ENCODE peak calls at places on chromosomes 2 and 18, in eight cellular contexts. Z, V, J, M, D, W, Q and H are unnamed samples.

GRCh38 chr2:46539327-46540276 is 60.2 kb downstream of the TMEM247 start:
- DNase-seq in W (no peak), V (no peak), Z (no peak), D (no peak), M (no peak), Q (no peak), J (no peak), H (no peak)

GRCh38 chr2:132943829-132944228 is 273.8 kb upstream of the LYPD1 start:
- DNase-seq in Q (no peak), V (no peak), J (peak; percentile 40), Z (no peak), D (no peak), W (no peak), M (no peak), H (no peak)

GRCh38 chr2:199303814-199304213 is 153.9 kb downstream of the SATB2 start:
- DNase-seq in J (peak; percentile 100), W (no peak), Q (no peak), M (no peak), D (peak; percentile 76), Z (peak; percentile 86), V (no peak), H (no peak)

GRCh38 chr18:8858888-8859511 is 153.6 kb downstream of the MTCL1 start:
- DNase-seq in Q (no peak), Z (no peak), D (no peak), W (no peak), M (no peak), V (no peak), J (peak; percentile 98), H (no peak)

GRCh38 chr2:139296672-139297209 is 516.6 kb upstream of the NXPH2 start:
- DNase-seq in V (no peak), M (no peak), Z (no peak), J (no peak), Q (no peak), W (no peak), D (no peak), H (no peak)

GRCh38 chr18:69495338-69495737 is 94.7 kb downstream of the DOK6 start:
- DNase-seq in M (no peak), J (no peak), Z (no peak), W (no peak), V (no peak), Q (no peak), D (no peak), H (no peak)

GRCh38 chr2:114426111-114426510 is 16.3 kb upstream of the DPP10 start:
- DNase-seq in V (no peak), J (no peak), W (no peak), Z (peak; percentile 80), D (no peak), M (no peak), Q (no peak), H (no peak)

GRCh38 chr2:24793752-24794477 is 690 bp downstream of the CENPO start:
- DNase-seq in D (no peak), M (no peak), W (no peak), J (peak; percentile 59), Z (no peak), V (no peak), Q (no peak), H (no peak)

GRCh38 chr2:74891136-74891764 is 57.3 kb downstream of the HK2 start:
- DNase-seq in M (no peak), V (no peak), J (no peak), Q (no peak), W (no peak), D (no peak), Z (no peak), H (no peak)

GRCh38 chr2:64537991-64538390 is 13.9 kb downstream of the AFTPH start:
- DNase-seq in Z (no peak), D (no peak), J (peak; percentile 54), M (no peak), Q (no peak), W (no peak), V (no peak), H (no peak)

GRCh38 chr2:33673937-33674336 is 74.8 kb upstream of the FAM98A start:
- DNase-seq in Q (no peak), M (peak; percentile 13), V (no peak), J (peak; percentile 14), D (no peak), Z (no peak), W (no peak), H (no peak)

GRCh38 chr2:105324732-105325131 is 4.8 kb downstream of the TGFBRAP1 start:
- DNase-seq in Z (no peak), J (peak; percentile 93), D (no peak), W (no peak), Q (no peak), M (no peak), V (no peak), H (peak; percentile 12)

GRCh38 chr2:218806346-218806978 is 24.5 kb downstream of the CYP27A1 start:
- DNase-seq in J (peak; percentile 98), W (peak; percentile 87), D (peak; percentile 90), Q (no peak), M (no peak), Z (peak; percentile 95), V (no peak), H (no peak)

GRCh38 chr2:40120021-40120420 is 331.9 kb downstream of the SLC8A1 start:
- DNase-seq in J (no peak), Z (no peak), W (no peak), M (no peak), Q (no peak), D (no peak), V (no peak), H (no peak)

GRCh38 chr2:12251121-12251520 is 465.6 kb upstream of the TRIB2 start:
- DNase-seq in Q (no peak), Z (no peak), W (no peak), J (peak; percentile 17), D (no peak), V (no peak), M (no peak), H (no peak)

GRCh38 chr18:69659142-69659651 is 258.5 kb downstream of the DOK6 start:
- DNase-seq in D (no peak), M (no peak), Z (no peak), W (no peak), Q (no peak), V (no peak), J (no peak), H (no peak)

GRCh38 chr2:155377931-155378444 is 679.5 kb downstream of the KCNJ3 start:
- DNase-seq in M (no peak), J (peak; percentile 26), D (no peak), Z (no peak), W (no peak), Q (no peak), V (no peak), H (no peak)

GRCh38 chr2:187453078-187453641 is 5.1 kb upstream of the CALCRL start:
- DNase-seq in M (peak; percentile 29), J (no peak), Z (no peak), W (no peak), Q (no peak), V (no peak), D (no peak), H (no peak)

GRCh38 chr2:39455826-39456225 is 18.7 kb upstream of the MAP4K3 start:
- DNase-seq in D (no peak), W (no peak), Q (no peak), V (no peak), M (no peak), Z (no peak), J (peak; percentile 93), H (no peak)

GRCh38 chr18:70025580-70025979 is 77.9 kb upstream of the CD226 start:
- DNase-seq in D (no peak), J (no peak), M (no peak), V (no peak), Q (no peak), W (no peak), Z (no peak), H (no peak)

GRCh38 chr18:48879008-48879431 is 71.7 kb downstream of the SMAD7 start:
- DNase-seq in M (no peak), J (no peak), Z (no peak), D (peak; percentile 71), V (no peak), W (peak; percentile 74), Q (no peak), H (peak; percentile 61)

GRCh38 chr2:210577263-210578071 is 21.1 kb downstream of the CPS1 start:
- DNase-seq in J (peak; percentile 45), W (no peak), D (no peak), M (peak; percentile 33), V (no peak), Z (no peak), Q (no peak), H (peak; percentile 31)

GRCh38 chr2:238595750-238596570 is 169.2 kb downstream of the ASB1 start:
- DNase-seq in Q (no peak), W (no peak), M (no peak), D (no peak), J (no peak), Z (no peak), V (no peak), H (no peak)
- H3K4me1 ChIP-seq in Q (no peaks in the 10 kb centered on the region), W (peaks cover 25% of the 10 kb centered on the region), M (peaks cover 23% of the 10 kb centered on the region), D (peaks cover 4% of the 10 kb centered on the region), J (peaks cover 13% of the 10 kb centered on the region), Z (peaks cover 9% of the 10 kb centered on the region), V (no peaks in the 10 kb centered on the region), H (no peaks in the 10 kb centered on the region)

DNA sequence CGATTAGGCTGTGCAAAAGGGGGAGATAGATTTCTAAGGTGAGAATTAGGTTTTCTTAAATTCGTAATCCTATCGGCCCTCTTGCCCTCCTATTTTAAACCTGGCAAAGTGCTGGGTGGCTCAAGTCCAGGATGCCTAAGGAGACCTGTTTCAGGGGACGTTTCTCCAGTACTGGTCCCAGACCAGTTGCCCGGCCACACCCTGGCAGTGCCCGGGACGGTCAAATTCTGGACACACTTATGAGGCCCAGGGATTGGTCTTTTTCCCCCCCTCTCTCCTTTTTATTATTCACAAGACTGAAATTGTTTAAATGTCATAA is 3.2 kb downstream of the GBX2 start:
- DNase-seq in W (no peak), Q (no peak), M (no peak), J (no peak), Z (no peak), V (no peak), D (no peak), H (no peak)
- H3K4me1 ChIP-seq in W (peaks cover 53% of the 10 kb centered on the region), Q (no peaks in the 10 kb centered on the region), M (no peaks in the 10 kb centered on the region), J (no peaks in the 10 kb centered on the region), Z (peaks cover 22% of the 10 kb centered on the region), V (peaks cover 56% of the 10 kb centered on the region), D (no peaks in the 10 kb centered on the region), H (no peaks in the 10 kb centered on the region)

DNA sequence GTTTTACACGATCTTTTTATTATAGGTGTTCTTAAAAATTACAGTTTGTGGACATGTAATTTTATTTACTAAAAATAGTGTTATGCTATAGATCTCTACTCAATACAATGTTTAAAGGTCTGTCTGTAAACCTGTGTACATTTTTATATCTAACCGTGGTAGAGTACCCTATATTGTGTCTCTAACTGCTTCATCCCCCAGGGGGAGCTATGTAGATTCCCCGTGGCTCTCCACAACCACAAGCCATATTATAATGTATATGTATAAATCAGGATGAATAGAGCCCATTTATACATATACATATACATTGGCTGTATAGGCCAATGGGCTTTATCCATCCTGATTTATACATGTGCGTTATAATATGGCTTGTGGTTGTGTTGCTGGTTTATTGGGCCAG is 59.4 kb downstream of the ADAM23 start:
- DNase-seq in Q (no peak), D (no peak), Z (no peak), V (no peak), W (no peak), J (no peak), M (no peak), H (no peak)
- H3K4me1 ChIP-seq in Q (no peaks in the 10 kb centered on the region), D (no peaks in the 10 kb centered on the region), Z (no peaks in the 10 kb centered on the region), V (no peaks in the 10 kb centered on the region), W (no peaks in the 10 kb centered on the region), J (no peaks in the 10 kb centered on the region), M (no peaks in the 10 kb centered on the region), H (no peaks in the 10 kb centered on the region)

DNA sequence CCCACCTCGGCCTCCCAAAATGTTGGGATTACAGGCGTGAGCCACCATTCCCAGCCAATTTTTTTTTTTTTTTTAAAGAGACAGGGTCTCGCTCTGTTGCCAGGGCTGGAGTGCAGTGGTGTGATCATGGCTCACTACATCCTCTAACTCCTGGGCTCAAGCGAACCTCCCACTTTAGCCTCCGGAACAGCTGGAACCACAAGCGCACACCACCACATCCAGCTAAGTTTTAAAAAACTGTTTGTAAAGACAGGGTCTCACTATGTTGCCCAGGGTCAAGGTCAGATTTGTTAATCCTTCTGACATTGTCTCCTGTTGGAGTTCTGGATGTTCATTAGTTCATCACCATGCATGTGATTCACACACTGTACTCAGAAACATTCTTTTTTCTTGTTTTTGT is 149.9 kb downstream of the TGIF1 start:
- DNase-seq in M (no peak), W (no peak), J (no peak), Z (no peak), V (no peak), D (no peak), Q (no peak), H (no peak)
- H3K4me1 ChIP-seq in M (peaks cover 85% of the 10 kb centered on the region), W (peaks cover 53% of the 10 kb centered on the region), J (peaks cover 31% of the 10 kb centered on the region), Z (peaks cover 23% of the 10 kb centered on the region), V (peaks cover 39% of the 10 kb centered on the region), D (peaks cover 11% of the 10 kb centered on the region), Q (peaks cover 49% of the 10 kb centered on the region), H (peaks cover 34% of the 10 kb centered on the region)